ENCODE peak calls at places on chromosomes 13 and 19, in four cellular contexts. B is IMR-90, P is K562, J is GM12878. G is an unnamed sample.

GRCh38 chr13:28723806-28724205 is 5.0 kb upstream of the SLC46A3 start:
- DNase-seq in B (no peak), P (no peak), J (no peak), G (no peak)

GRCh38 chr19:41997121-41997850 is 3.3 kb upstream of the ATP1A3 start:
- DNase-seq in B (peak), P (peak), J (no peak), G (peak)

GRCh38 chr19:43534811-43535761 is 2.1 kb downstream of the ZNF575 start:
- DNase-seq in B (peak), P (peak), J (no peak), G (peak)

GRCh38 chr13:48110930-48111721 is 16.2 kb upstream of the MED4 start:
- DNase-seq in B (no peak), P (no peak), J (no peak), G (no peak)

GRCh38 chr19:7366701-7367420 is 18.1 kb downstream of the ARHGEF18 start:
- DNase-seq in B (peak), P (peak), J (no peak), G (no peak)

GRCh38 chr13:98208606-98209005 is 31.5 kb upstream of the RNF113B start:
- DNase-seq in B (no peak), P (no peak), J (no peak), G (no peak)

GRCh38 chr19:13051581-13052165 is 51.0 kb downstream of the LYL1 start:
- DNase-seq in B (peak), P (peak), J (no peak), G (peak)

GRCh38 chr19:53873451-53874383 is 6.0 kb downstream of the MYADM start:
- DNase-seq in B (no peak), P (no peak), J (no peak), G (no peak)

GRCh38 chr13:22278336-22278929 is 607.6 kb downstream of the FGF9 start:
- DNase-seq in B (peak), P (peak), J (peak), G (peak)

GRCh38 chr19:19461671-19462622 is 53.4 kb downstream of the TSSK6 start:
- DNase-seq in B (no peak), P (peak), J (no peak), G (peak)

GRCh38 chr13:107743983-107744382 is 471.4 kb downstream of the LIG4 start:
- DNase-seq in B (peak), P (no peak), J (no peak), G (no peak)

GRCh38 chr19:2561895-2562294 is 86.0 kb downstream of the GADD45B start:
- DNase-seq in B (no peak), P (no peak), J (peak), G (no peak)

GRCh38 chr13:27455331-27455855 is 5.0 kb upstream of the MTIF3 start:
- DNase-seq in B (no peak), P (no peak), J (no peak), G (no peak)

GRCh38 chr13:27076411-27076810 is 95.2 kb downstream of the USP12 start:
- DNase-seq in B (peak), P (no peak), J (no peak), G (no peak)

GRCh38 chr13:84315527-84315926 is 433.3 kb upstream of the SLITRK1 start:
- DNase-seq in B (no peak), P (no peak), J (no peak), G (no peak)

GRCh38 chr19:33220115-33220514 is 5.5 kb downstream of the SLC7A10 start:
- DNase-seq in B (no peak), P (no peak), J (no peak), G (no peak)

GRCh38 chr19:19026299-19026971 is 6.9 kb downstream of the SUGP2 start:
- DNase-seq in B (no peak), P (peak), J (no peak), G (no peak)

GRCh38 chr13:46126552-46127171 is 21.8 kb upstream of the CPB2 start:
- DNase-seq in B (peak), P (peak), J (no peak), G (peak)
- TF ChIP-seq CHD1 in B (no peak), P (no peak), J (no peak), G (no peak)

DNA sequence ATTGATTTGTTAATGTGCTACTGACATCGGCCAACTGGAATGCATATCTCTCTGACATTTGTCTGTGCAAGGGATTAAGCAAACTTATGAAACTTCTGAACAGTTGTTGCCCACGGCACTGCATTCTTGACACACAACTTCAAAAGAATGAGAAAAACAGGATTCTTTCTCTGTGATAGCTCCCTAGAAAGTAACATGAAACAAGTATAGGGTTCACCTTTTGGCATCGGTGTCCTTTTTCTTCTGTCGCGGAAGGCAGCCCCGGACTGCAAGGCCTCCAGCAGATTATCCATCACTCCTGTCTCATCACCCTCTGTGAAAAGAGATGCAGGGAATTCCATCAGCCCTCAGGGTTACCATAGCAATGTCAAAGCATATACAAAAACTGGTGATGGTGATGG is 389.2 kb downstream of the DIAPH3 start:
- DNase-seq in B (peak), P (no peak), J (no peak), G (no peak)
- TF ChIP-seq CHD1 in B (no peak), P (no peak), J (no peak), G (no peak)

GRCh38 chr13:106260352-106260751 is 275.1 kb downstream of the EFNB2 start:
- DNase-seq in B (no peak), P (no peak), J (no peak), G (no peak)

GRCh38 chr13:106262886-106263285 is 272.6 kb downstream of the EFNB2 start:
- DNase-seq in B (no peak), P (no peak), J (no peak), G (no peak)

GRCh38 chr13:106259928-106260327 is 275.5 kb downstream of the EFNB2 start:
- DNase-seq in B (no peak), P (no peak), J (no peak), G (no peak)

GRCh38 chr13:106261450-106261849 is 274.0 kb downstream of the EFNB2 start:
- DNase-seq in B (no peak), P (no peak), J (no peak), G (no peak)

DNA sequence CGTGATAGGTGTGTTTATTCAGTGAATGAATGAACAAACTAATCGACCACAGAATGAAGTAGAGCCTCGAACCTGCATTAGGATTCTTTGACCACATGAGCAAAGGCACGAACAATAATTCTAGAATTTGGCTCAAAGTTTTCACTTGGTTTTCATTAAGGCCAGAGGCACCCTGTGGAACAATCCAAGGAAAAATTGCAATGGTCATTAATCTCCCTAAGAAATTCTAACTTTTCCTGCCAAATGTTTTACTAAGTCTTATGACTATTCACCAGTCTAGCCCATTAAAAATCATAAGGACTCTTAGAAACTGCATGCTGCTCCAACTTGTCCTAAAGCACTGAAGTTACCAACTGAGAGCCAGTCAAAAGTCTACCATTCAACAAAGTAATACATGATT is 271.7 kb downstream of the EFNB2 start:
- DNase-seq in B (no peak), P (no peak), J (no peak), G (no peak)
- TF ChIP-seq CHD1 in B (no peak), P (no peak), J (no peak), G (no peak)

DNA sequence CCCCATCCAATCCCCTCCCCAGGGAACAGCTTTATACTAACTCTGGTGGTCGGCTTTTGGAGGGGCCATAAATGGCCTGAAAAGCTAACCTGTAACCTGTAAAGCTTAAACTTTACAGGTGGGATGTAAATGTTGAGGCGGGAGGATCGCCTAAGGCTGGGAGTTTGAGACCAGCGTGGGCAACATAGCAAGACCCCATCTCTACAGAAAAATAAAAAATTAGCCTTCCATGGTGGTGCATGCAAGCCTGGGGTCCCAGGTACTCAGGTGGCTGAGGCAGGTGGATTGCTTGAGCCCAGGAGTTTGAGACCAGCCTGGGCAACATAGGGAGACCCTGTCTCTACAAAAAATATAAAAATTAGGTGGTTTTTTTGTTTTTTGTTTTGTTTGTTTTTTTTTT is 18.5 kb downstream of the CARM1 start:
- DNase-seq in B (no peak), P (no peak), J (no peak), G (no peak)
- TF ChIP-seq CHD1 in B (no peak), P (no peak), J (no peak), G (no peak)

DNA sequence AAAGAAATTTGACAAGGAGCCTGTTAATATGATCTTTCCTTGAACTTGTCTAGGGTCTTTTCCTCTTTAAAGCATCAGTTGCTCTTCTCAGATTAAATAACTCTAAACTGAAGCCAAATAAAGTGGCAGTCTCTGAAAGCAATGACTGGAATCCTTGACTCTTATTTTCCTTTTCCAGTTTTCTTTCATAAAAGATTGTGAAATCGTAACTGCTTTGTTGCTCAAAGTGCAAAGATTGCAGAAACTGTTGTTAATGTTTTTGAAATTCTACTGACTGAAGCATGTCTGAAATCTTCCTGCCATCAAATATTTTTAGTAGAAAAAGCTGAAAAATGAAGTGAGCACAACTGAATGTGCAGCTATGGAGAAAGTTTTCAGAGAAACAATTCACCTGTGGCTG is 1.9 kb downstream of the NHLRC3 start:
- DNase-seq in B (no peak), P (no peak), J (no peak), G (no peak)
- TF ChIP-seq CHD1 in B (no peak), P (no peak), J (no peak), G (no peak)